ENCODE peak calls at places on chromosomes 3 and 15, in four cellular contexts. G, O, N and A are unnamed samples.

GRCh38 chr3:16508242-16508575 is 5.3 kb downstream of the RFTN1 start:
- DNase-seq in O (no peak), G (no peak), N (no peak), A (no peak)

GRCh38 chr3:24110051-24110450 is 165.0 kb downstream of the NR1D2 start:
- DNase-seq in N (no peak), G (no peak), O (no peak), A (no peak)

GRCh38 chr3:62571916-62572315 is 198.6 kb upstream of the FEZF2 start:
- DNase-seq in N (no peak), G (no peak), O (no peak), A (no peak)

GRCh38 chr3:115787818-115788217 is 164.5 kb downstream of the GAP43 start:
- DNase-seq in N (no peak), O (no peak), G (no peak), A (no peak)

GRCh38 chr3:134212898-134213665 is 37.6 kb downstream of the RYK start:
- DNase-seq in G (peak; percentile 84), O (peak; percentile 59), N (peak; percentile 86), A (peak; percentile 99)

GRCh38 chr3:53680026-53680425 is 166.2 kb downstream of the CHDH start:
- DNase-seq in N (peak; percentile 78), O (no peak), G (no peak), A (no peak)

GRCh38 chr3:196991581-196992460 is 23.2 kb upstream of the PIGZ start:
- DNase-seq in O (no peak), N (no peak), G (no peak), A (no peak)

GRCh38 chr15:82533801-82534200 is 6.5 kb downstream of the RPS17 start:
- DNase-seq in G (no peak), N (no peak), O (no peak), A (no peak)

GRCh38 chr3:126476976-126477330 is 1.3 kb upstream of the ZXDC start:
- DNase-seq in N (peak; percentile 14), O (no peak), G (no peak), A (no peak)

GRCh38 chr3:27353221-27353620 is 16.0 kb downstream of the NEK10 start:
- DNase-seq in O (no peak), G (no peak), N (no peak), A (no peak)

GRCh38 chr15:63458021-63458420 is 46.4 kb upstream of the USP3 start:
- DNase-seq in N (no peak), G (no peak), O (no peak), A (no peak)

GRCh38 chr15:63452552-63453136 is 51.7 kb upstream of the USP3 start:
- DNase-seq in N (no peak), O (no peak), G (no peak), A (no peak)

GRCh38 chr15:63456253-63456652 is 48.1 kb upstream of the USP3 start:
- DNase-seq in N (no peak), G (no peak), O (no peak), A (no peak)

GRCh38 chr15:63453181-63453905 is 51.0 kb upstream of the USP3 start:
- DNase-seq in O (no peak), G (no peak), N (no peak), A (no peak)

GRCh38 chr15:63454812-63455211 is 49.6 kb upstream of the USP3 start:
- DNase-seq in N (no peak), O (no peak), G (no peak), A (no peak)
- TF ChIP-seq CTCF in N (no peak), O (no peak), G (no peak), A (no peak)

GRCh38 chr3:129626744-129627349 is 20.4 kb upstream of the PLXND1 start:
- DNase-seq in G (no peak), O (peak; percentile 49), N (peak; percentile 89), A (no peak)
- TF ChIP-seq CTCF in G (no peak), O (no peak), N (no peak), A (no peak)

GRCh38 chr15:34473840-34474239 is 36.2 kb upstream of the GOLGA8A start:
- DNase-seq in N (no peak), G (no peak), O (no peak), A (no peak)

GRCh38 chr15:34472947-34473346 is 35.3 kb upstream of the GOLGA8A start:
- DNase-seq in O (no peak), G (no peak), N (no peak), A (no peak)

GRCh38 chr15:34470091-34470490 is 32.5 kb upstream of the GOLGA8A start:
- DNase-seq in N (no peak), O (no peak), G (no peak), A (no peak)

DNA sequence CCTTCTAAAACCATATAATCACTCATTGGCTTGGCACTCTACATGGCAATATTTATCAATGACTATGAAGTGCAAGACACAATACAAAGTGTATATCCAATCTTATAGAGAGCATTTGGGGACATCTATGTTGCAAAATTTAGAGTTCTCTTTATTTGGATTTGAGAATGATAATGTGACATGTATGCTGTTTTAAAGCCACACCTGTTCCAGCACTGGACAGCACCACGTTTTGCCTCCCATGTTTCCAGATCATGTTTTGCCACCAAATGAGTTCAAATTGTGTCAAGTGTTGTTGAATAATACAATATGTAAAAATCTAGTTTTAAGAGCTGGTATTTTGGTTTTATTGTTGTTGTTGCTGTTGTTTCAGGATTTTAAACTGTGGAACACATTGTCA is 33.3 kb upstream of the GOLGA8A start:
- DNase-seq in G (no peak), N (no peak), O (no peak), A (no peak)
- TF ChIP-seq CTCF in G (no peak), N (no peak), O (no peak), A (no peak)

GRCh38 chr3:33798418-33799201 is at the start of gene PDCD6IP:
- DNase-seq in G (peak; percentile 90), O (peak; percentile 74), N (peak; percentile 92), A (peak; percentile 67)
- TF ChIP-seq CTCF in G (no peak), O (no peak), N (peak; percentile 29), A (no peak)

DNA sequence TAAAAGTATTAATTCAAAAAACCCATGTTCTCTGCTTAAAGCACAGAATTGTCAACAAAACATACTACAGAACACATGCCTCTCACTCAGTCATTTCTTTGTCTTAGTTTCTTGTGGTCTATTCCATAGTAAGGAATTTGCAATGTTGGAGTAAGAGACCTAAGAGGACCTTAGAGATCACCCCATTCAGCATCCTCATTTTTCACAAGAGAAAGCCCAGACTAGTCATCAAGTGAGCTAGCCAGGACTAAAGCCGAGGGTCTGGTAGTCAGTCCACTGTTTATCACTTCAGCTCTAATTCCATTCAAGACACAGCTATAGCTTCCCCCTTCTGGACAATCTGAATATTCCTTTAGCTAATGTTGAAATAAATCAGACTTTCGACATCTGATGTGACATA is 601.1 kb downstream of the FHIT start:
- DNase-seq in G (no peak), O (no peak), N (no peak), A (no peak)
- TF ChIP-seq CTCF in G (no peak), O (no peak), N (no peak), A (no peak)

GRCh38 chr15:95328559-95328958 is 1001.9 kb upstream of the NR2F2 start:
- DNase-seq in G (no peak), O (no peak), N (no peak), A (no peak)
- TF ChIP-seq CTCF in G (no peak), O (no peak), N (no peak), A (no peak)